ENCODE peak calls at places on chromosomes 13 and 19, in eight cellular contexts. J, U, B, Y, D, M, N and Z are unnamed samples.
A peak's percentile ranks its signal among the peaks of the same experiment; 100 is the strongest.

GRCh38 chr19:5048091-5048726 is 79.3 kb downstream of the KDM4B start:
- DNase-seq in J (peak; percentile 67), U (peak; percentile 77), B (peak; percentile 78), Y (peak; percentile 69), D (peak; percentile 72), M (peak; percentile 94), N (no peak), Z (peak; percentile 64)

GRCh38 chr13:99269627-99270252 is 11.6 kb upstream of the GPR18 start:
- DNase-seq in J (peak; percentile 78), U (no peak), B (no peak), Y (peak; percentile 65), D (no peak), M (no peak), N (no peak), Z (peak; percentile 59)

GRCh38 chr13:110380359-110381028 is 73.4 kb downstream of the COL4A2 start:
- DNase-seq in J (peak; percentile 98), U (no peak), B (no peak), Y (no peak), D (no peak), M (no peak), N (no peak), Z (no peak)

GRCh38 chr13:27125357-27126282 is 46.0 kb downstream of the USP12 start:
- DNase-seq in J (no peak), U (no peak), B (no peak), Y (no peak), D (no peak), M (peak; percentile 27), N (no peak), Z (peak; percentile 80)

GRCh38 chr19:36256853-36257511 is 42.1 kb downstream of the ZNF146 start:
- DNase-seq in J (no peak), U (no peak), B (no peak), Y (no peak), D (no peak), M (peak; percentile 50), N (no peak), Z (no peak)

GRCh38 chr13:93700115-93700514 is 473.5 kb downstream of the GPC6 start:
- DNase-seq in J (peak; percentile 79), U (no peak), B (no peak), Y (no peak), D (no peak), M (no peak), N (no peak), Z (no peak)

GRCh38 chr19:1154731-1155351 is 19.2 kb downstream of the SBNO2 start:
- DNase-seq in J (peak; percentile 86), U (peak; percentile 90), B (peak; percentile 82), Y (peak; percentile 85), D (peak; percentile 86), M (peak; percentile 94), N (no peak), Z (no peak)

GRCh38 chr13:45108716-45109706 is 11.3 kb upstream of the GTF2F2 start:
- DNase-seq in J (peak; percentile 66), U (no peak), B (no peak), Y (peak; percentile 77), D (no peak), M (no peak), N (no peak), Z (no peak)

GRCh38 chr13:75694742-75695141 is 58.6 kb downstream of the LMO7 start:
- DNase-seq in J (no peak), U (no peak), B (no peak), Y (peak; percentile 31), D (no peak), M (no peak), N (no peak), Z (no peak)

GRCh38 chr19:11506101-11506555 is 489 bp upstream of the ZNF653 start:
- DNase-seq in J (no peak), U (peak; percentile 41), B (no peak), Y (no peak), D (no peak), M (peak; percentile 88), N (no peak), Z (no peak)

GRCh38 chr13:41276824-41277223 is 13.4 kb upstream of the MTRF1 start:
- DNase-seq in J (no peak), U (no peak), B (no peak), Y (no peak), D (no peak), M (no peak), N (no peak), Z (no peak)

GRCh38 chr13:100646030-100646673 is 28.4 kb downstream of the TMTC4 start:
- DNase-seq in J (peak; percentile 31), U (no peak), B (no peak), Y (peak; percentile 18), D (no peak), M (no peak), N (no peak), Z (peak; percentile 15)

GRCh38 chr13:78409172-78409571 is 194.2 kb downstream of the POU4F1 start:
- DNase-seq in J (no peak), U (no peak), B (no peak), Y (no peak), D (no peak), M (no peak), N (no peak), Z (no peak)

GRCh38 chr13:76632388-76633044 is 253.7 kb downstream of the KCTD12 start:
- DNase-seq in J (no peak), U (no peak), B (no peak), Y (peak; percentile 7), D (no peak), M (no peak), N (no peak), Z (no peak)

GRCh38 chr19:36748431-36749275 is 24.0 kb downstream of the ZNF850 start:
- DNase-seq in J (no peak), U (no peak), B (no peak), Y (no peak), D (no peak), M (no peak), N (no peak), Z (no peak)

GRCh38 chr19:1592023-1592754 is 476 bp downstream of the MBD3 start:
- DNase-seq in J (peak; percentile 87), U (peak; percentile 93), B (peak; percentile 82), Y (peak; percentile 84), D (peak; percentile 57), M (peak; percentile 98), N (no peak), Z (peak; percentile 96)

GRCh38 chr13:106503272-106503671 is 32.2 kb downstream of the EFNB2 start:
- DNase-seq in J (no peak), U (no peak), B (no peak), Y (no peak), D (no peak), M (no peak), N (no peak), Z (no peak)

GRCh38 chr13:101514695-101515275 is 62.3 kb downstream of the ITGBL1 start:
- DNase-seq in J (peak; percentile 68), U (no peak), B (no peak), Y (peak; percentile 53), D (peak; percentile 81), M (no peak), N (no peak), Z (peak; percentile 83)

GRCh38 chr19:35545855-35546381 is 492 bp downstream of the TMEM147 start:
- DNase-seq in J (no peak), U (peak; percentile 42), B (peak; percentile 26), Y (peak; percentile 46), D (no peak), M (peak; percentile 91), N (no peak), Z (peak; percentile 54)

GRCh38 chr19:6424190-6424938 is at the start of gene KHSRP:
- DNase-seq in J (no peak), U (peak; percentile 50), B (peak; percentile 23), Y (peak; percentile 30), D (no peak), M (peak; percentile 98), N (no peak), Z (peak; percentile 63)

GRCh38 chr19:6423499-6424189 is 967 bp downstream of the KHSRP start:
- DNase-seq in J (peak; percentile 42), U (no peak), B (peak; percentile 26), Y (peak; percentile 57), D (no peak), M (no peak), N (no peak), Z (peak; percentile 72)

GRCh38 chr19:6425732-6426686 is 1.4 kb upstream of the KHSRP start:
- DNase-seq in J (no peak), U (no peak), B (peak; percentile 31), Y (peak; percentile 66), D (no peak), M (no peak), N (no peak), Z (no peak)

GRCh38 chr19:6427131-6427530 is 2.5 kb upstream of the KHSRP start:
- DNase-seq in J (no peak), U (no peak), B (no peak), Y (no peak), D (no peak), M (peak; percentile 77), N (no peak), Z (no peak)

DNA sequence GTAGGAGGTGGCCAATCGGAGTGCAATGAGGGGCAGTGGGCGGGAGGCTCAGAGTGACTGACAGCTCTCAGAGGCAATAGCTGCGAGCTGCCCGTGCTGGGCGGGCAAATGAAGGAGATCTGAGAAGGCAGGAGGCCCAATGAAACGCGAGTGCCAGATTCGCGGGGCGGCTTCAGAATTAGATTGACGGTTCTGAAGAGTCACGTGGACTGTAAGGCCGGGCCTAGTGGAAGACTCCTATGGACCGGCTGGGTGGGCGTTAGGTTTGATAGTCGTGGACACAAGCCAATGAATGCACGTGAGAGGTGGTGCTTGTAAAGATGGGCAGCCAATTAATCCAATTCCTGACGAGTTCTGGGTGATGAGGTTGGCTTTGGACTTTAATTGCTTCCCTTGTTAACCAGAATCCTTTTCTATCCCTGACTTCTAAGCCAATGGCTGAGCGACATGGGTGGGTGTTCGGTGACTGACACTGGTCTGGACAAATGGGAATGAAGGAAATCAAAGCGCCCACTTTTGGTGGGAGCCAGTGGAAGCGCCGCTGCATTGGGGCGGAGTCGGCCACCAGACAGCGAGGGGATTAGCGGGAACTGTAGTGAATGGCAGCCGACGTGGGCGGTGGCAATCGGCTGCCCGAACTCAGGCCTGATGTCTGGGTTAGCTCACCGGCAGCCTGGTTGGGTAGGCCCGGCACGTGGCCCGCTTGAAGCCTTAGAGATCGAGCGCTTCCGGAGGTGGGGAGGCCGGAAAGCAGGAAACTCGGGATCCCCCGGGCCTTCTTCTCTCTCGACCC is 524 bp upstream of the KHSRP start:
- DNase-seq in J (peak; percentile 100), U (peak; percentile 100), B (peak; percentile 100), Y (peak; percentile 99), D (peak; percentile 100), M (peak; percentile 94), N (peak; percentile 99), Z (peak; percentile 100)
- TF ChIP-seq POLR2A in J (no peak), U (peak; percentile 31), B (no peak), Y (no peak), D (peak; percentile 22), M (no peak), N (no peak), Z (no peak)

GRCh38 chr13:46126552-46127171 is 21.8 kb upstream of the CPB2 start:
- DNase-seq in J (peak; percentile 68), U (peak; percentile 56), B (no peak), Y (peak; percentile 90), D (peak; percentile 62), M (no peak), N (no peak), Z (peak; percentile 84)
- TF ChIP-seq POLR2A in J (no peak), U (no peak), B (no peak), Y (peak; percentile 19), D (no peak), M (no peak), N (no peak), Z (no peak)

GRCh38 chr19:40570313-40571004 is 6.2 kb upstream of the SHKBP1 start:
- DNase-seq in J (peak; percentile 100), U (peak; percentile 100), B (peak; percentile 99), Y (peak; percentile 95), D (peak; percentile 97), M (peak; percentile 98), N (peak; percentile 94), Z (peak; percentile 99)
- TF ChIP-seq POLR2A in J (peak; percentile 76), U (peak; percentile 46), B (no peak), Y (no peak), D (peak; percentile 48), M (no peak), N (no peak), Z (no peak)

GRCh38 chr19:2811735-2812413 is 7.8 kb upstream of the ZNF554 start:
- DNase-seq in J (no peak), U (no peak), B (no peak), Y (no peak), D (no peak), M (peak; percentile 71), N (no peak), Z (no peak)
- TF ChIP-seq POLR2A in J (no peak), U (no peak), B (no peak), Y (no peak), D (no peak), M (no peak), N (no peak), Z (no peak)